ENCODE peak calls at places on chromosomes 6 and 20, in eight cellular contexts. P is cardiac muscle cell, Y is tibial artery, B is fibroblast of lung, R is hepatocyte, T is neural progenitor cell, U is MM.1S, K is upper lobe of right lung. F is an unnamed sample. For H3K4me1, the result is how much of the 10 kb centered on the place peaks cover.

GRCh38 chr20:50111120-50111828 is 1.7 kb downstream of the UBE2V1 start:
- DNase-seq in P (peak), Y (no peak), B (no peak), R (peak), T (no peak), U (no peak), K (no peak), F (no peak)

GRCh38 chr6:32622545-32623401 is 14.4 kb upstream of the HLA-DQA1 start:
- DNase-seq in P (peak), Y (no peak), B (no peak), R (peak), T (peak), U (peak), K (no peak), F (peak)

GRCh38 chr6:150622941-150623874 is 23.5 kb downstream of the PLEKHG1 start:
- DNase-seq in P (no peak), Y (no peak), B (no peak), R (no peak), T (no peak), U (peak), K (no peak), F (no peak)

GRCh38 chr6:107866606-107867301 is 42.6 kb upstream of the SCML4 start:
- DNase-seq in P (peak), Y (no peak), B (peak), R (peak), T (peak), U (peak), K (no peak), F (peak)

GRCh38 chr6:159461266-159461665 is 231.8 kb downstream of the SOD2 start:
- DNase-seq in P (no peak), Y (no peak), B (no peak), R (no peak), T (no peak), U (no peak), K (no peak), F (no peak)

GRCh38 chr6:87737948-87738347 is 35.9 kb upstream of the AKIRIN2 start:
- DNase-seq in P (no peak), Y (no peak), B (no peak), R (no peak), T (no peak), U (no peak), K (no peak), F (no peak)

GRCh38 chr6:1629316-1629715 is 19.6 kb downstream of the FOXC1 start:
- DNase-seq in P (no peak), Y (peak), B (no peak), R (no peak), T (no peak), U (no peak), K (no peak), F (no peak)

GRCh38 chr6:7204726-7205125 is 97.0 kb downstream of the RREB1 start:
- DNase-seq in P (peak), Y (no peak), B (no peak), R (no peak), T (no peak), U (no peak), K (no peak), F (no peak)

GRCh38 chr6:11323666-11324452 is 91.4 kb upstream of the NEDD9 start:
- DNase-seq in P (no peak), Y (peak), B (no peak), R (peak), T (no peak), U (no peak), K (peak), F (no peak)

GRCh38 chr6:89281779-89282246 is 33.3 kb downstream of the GABRR2 start:
- DNase-seq in P (peak), Y (no peak), B (peak), R (no peak), T (peak), U (no peak), K (no peak), F (peak)

GRCh38 chr6:128574413-128574812 is 54.0 kb upstream of the PTPRK start:
- DNase-seq in P (no peak), Y (no peak), B (no peak), R (no peak), T (no peak), U (no peak), K (no peak), F (no peak)

GRCh38 chr20:25296094-25297093 is 48.5 kb downstream of the PYGB start:
- DNase-seq in P (peak), Y (no peak), B (peak), R (peak), T (peak), U (peak), K (no peak), F (peak)

GRCh38 chr20:17771206-17772004 is 71.6 kb downstream of the BANF2 start:
- DNase-seq in P (no peak), Y (no peak), B (no peak), R (peak), T (no peak), U (no peak), K (peak), F (peak)

GRCh38 chr6:30810813-30811329 is 66.5 kb upstream of the IER3 start:
- DNase-seq in P (no peak), Y (no peak), B (no peak), R (peak), T (no peak), U (peak), K (no peak), F (no peak)

GRCh38 chr6:34093206-34093605 is 52.7 kb downstream of the GRM4 start:
- DNase-seq in P (no peak), Y (no peak), B (no peak), R (no peak), T (no peak), U (no peak), K (no peak), F (no peak)

GRCh38 chr6:22147983-22148797 is 148.6 kb downstream of the PRL start:
- DNase-seq in P (peak), Y (no peak), B (peak), R (peak), T (peak), U (no peak), K (no peak), F (peak)

GRCh38 chr20:49054032-49054643 is 8.0 kb downstream of the CSE1L start:
- DNase-seq in P (no peak), Y (no peak), B (no peak), R (no peak), T (no peak), U (no peak), K (no peak), F (no peak)

GRCh38 chr6:20746024-20746423 is 211.8 kb downstream of the CDKAL1 start:
- DNase-seq in P (no peak), Y (no peak), B (no peak), R (no peak), T (no peak), U (no peak), K (no peak), F (no peak)

GRCh38 chr6:156780962-156781705 is 4.0 kb downstream of the ARID1B start:
- DNase-seq in P (no peak), Y (no peak), B (no peak), R (no peak), T (no peak), U (no peak), K (no peak), F (no peak)

GRCh38 chr20:10610266-10610665 is 63.5 kb downstream of the JAG1 start:
- DNase-seq in P (no peak), Y (no peak), B (no peak), R (no peak), T (no peak), U (no peak), K (no peak), F (no peak)

GRCh38 chr20:20820104-20820503 is 107.7 kb upstream of the RALGAPA2 start:
- DNase-seq in P (peak), Y (no peak), B (no peak), R (no peak), T (peak), U (no peak), K (no peak), F (peak)

GRCh38 chr6:129525055-129525454 is 184.9 kb downstream of the ARHGAP18 start:
- DNase-seq in P (no peak), Y (no peak), B (peak), R (no peak), T (no peak), U (no peak), K (no peak), F (no peak)

GRCh38 chr6:42781811-42782688 is at the start of gene BICRAL:
- DNase-seq in P (peak), Y (peak), B (peak), R (peak), T (peak), U (peak), K (peak), F (peak)

GRCh38 chr6:42783177-42783875 is 1.5 kb downstream of the BICRAL start:
- DNase-seq in P (peak), Y (peak), B (peak), R (peak), T (peak), U (peak), K (peak), F (peak)

GRCh38 chr6:42779521-42779920 is 2.3 kb upstream of the BICRAL start:
- DNase-seq in P (no peak), Y (no peak), B (no peak), R (no peak), T (no peak), U (no peak), K (no peak), F (no peak)

GRCh38 chr6:42782689-42783176 is 881 bp downstream of the BICRAL start:
- DNase-seq in P (peak), Y (peak), B (peak), R (peak), T (peak), U (peak), K (peak), F (peak)

GRCh38 chr6:42781546-42781810 is 374 bp upstream of the BICRAL start:
- DNase-seq in P (no peak), Y (no peak), B (peak), R (no peak), T (no peak), U (no peak), K (no peak), F (peak)
- H3K4me1 ChIP-seq in P (under half), Y (under half), B (under half), R (under half), T (under half), U (under half), K (under half), F (under half)

GRCh38 chr6:155152211-155153076 is 111.4 kb upstream of the CLDN20 start:
- DNase-seq in P (peak), Y (no peak), B (no peak), R (no peak), T (peak), U (no peak), K (no peak), F (peak)
- H3K4me3 ChIP-seq in P (no peak), Y (no peak), B (no peak), R (no peak), T (no peak), U (no peak), K (no peak), F (no peak)

DNA sequence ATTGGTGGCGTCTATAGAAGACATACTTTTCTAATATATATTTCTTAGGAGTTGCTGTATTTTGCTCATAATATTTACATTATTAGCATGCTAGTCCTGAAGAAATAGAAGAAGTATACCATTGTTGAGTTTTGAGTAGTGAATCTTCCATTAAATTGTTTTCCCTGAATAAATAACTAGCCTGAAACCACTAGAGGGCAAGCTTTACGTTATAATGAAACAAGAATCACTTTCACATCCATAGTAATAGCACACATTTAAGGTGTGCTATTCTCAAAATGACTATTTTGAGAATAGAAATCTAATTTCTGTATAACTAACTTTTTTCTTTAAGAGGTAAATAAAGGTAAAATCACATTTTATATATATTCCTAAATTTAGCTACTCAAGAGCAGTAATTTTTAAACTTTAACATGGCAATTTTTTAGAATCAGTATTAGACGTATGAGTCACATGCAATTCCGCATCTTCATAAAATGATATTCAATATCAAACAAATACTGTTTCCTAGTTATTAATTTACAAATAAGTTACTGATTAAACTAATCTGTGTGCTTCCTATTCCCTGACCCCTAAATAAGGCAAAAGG is 213.2 kb upstream of the MANEA start:
- DNase-seq in P (peak), Y (no peak), B (peak), R (peak), T (peak), U (peak), K (no peak), F (peak)
- TF ChIP-seq CTCF in P (peak), Y (no peak), B (no peak), R (peak), T (peak), U (peak), K (peak), F (peak)

GRCh38 chr6:125104425-125104824 is 49.1 kb upstream of the TPD52L1 start:
- DNase-seq in P (peak), Y (no peak), B (peak), R (no peak), T (peak), U (no peak), K (no peak), F (peak)
- H3K4me1 ChIP-seq in P (under half), Y (under half), B (under half), R (under half), T (under half), U (under half), K (under half), F (under half)

GRCh38 chr6:28336284-28337024 is 506 bp upstream of the ZSCAN31 start:
- DNase-seq in P (peak), Y (no peak), B (peak), R (peak), T (peak), U (peak), K (no peak), F (peak)

GRCh38 chr6:28335040-28335563 is 846 bp downstream of the ZSCAN31 start:
- DNase-seq in P (no peak), Y (no peak), B (no peak), R (no peak), T (no peak), U (no peak), K (no peak), F (no peak)

GRCh38 chr6:28334272-28335039 is 1.5 kb downstream of the ZSCAN31 start:
- DNase-seq in P (no peak), Y (no peak), B (no peak), R (no peak), T (no peak), U (no peak), K (no peak), F (no peak)

GRCh38 chr6:28335564-28336283 is at the start of gene ZSCAN31:
- DNase-seq in P (peak), Y (peak), B (peak), R (peak), T (peak), U (peak), K (peak), F (peak)

GRCh38 chr6:28337103-28337520 is 1.2 kb upstream of the ZSCAN31 start:
- DNase-seq in P (no peak), Y (no peak), B (peak), R (no peak), T (no peak), U (no peak), K (no peak), F (no peak)
- H3K4me3 ChIP-seq in P (peak), Y (peak), B (peak), R (peak), T (peak), U (peak), K (peak), F (peak)

GRCh38 chr20:46544576-46544975 is 5.9 kb downstream of the OCSTAMP start:
- DNase-seq in P (peak), Y (no peak), B (peak), R (no peak), T (no peak), U (peak), K (no peak), F (no peak)
- TF ChIP-seq CTCF in P (no peak), Y (no peak), B (no peak), R (peak), T (no peak), U (peak), K (no peak), F (no peak)